ENCODE peak calls at places on chromosome 19, in seven cellular contexts. B, Y, S, W, I, U and H are unnamed samples.
A peak's percentile ranks its signal among the peaks of the same experiment; 100 is the strongest.

GRCh38 chr19:7670790-7671189 is 1.9 kb downstream of the RETN start:
- DNase-seq in B (no peak), Y (no peak), S (no peak), W (no peak), I (no peak), U (no peak), H (no peak)

GRCh38 chr19:3403489-3404323 is 37.3 kb downstream of the NFIC start:
- DNase-seq in B (peak; percentile 97), Y (peak; percentile 97), S (peak; percentile 98), W (peak; percentile 91), I (peak; percentile 65), U (peak; percentile 93), H (peak; percentile 84)

GRCh38 chr19:2883686-2884439 is 16.7 kb downstream of the ZNF556 start:
- DNase-seq in B (no peak), Y (no peak), S (peak; percentile 13), W (no peak), I (no peak), U (no peak), H (no peak)

GRCh38 chr19:51293571-51294210 is 17.8 kb upstream of the IGLON5 start:
- DNase-seq in B (no peak), Y (no peak), S (no peak), W (no peak), I (no peak), U (no peak), H (no peak)

GRCh38 chr19:32203161-32203560 is 142.2 kb upstream of the ZNF507 start:
- DNase-seq in B (no peak), Y (no peak), S (peak; percentile 33), W (no peak), I (no peak), U (no peak), H (peak; percentile 21)

GRCh38 chr19:48480151-48480475 is 10.9 kb downstream of the CYTH2 start:
- DNase-seq in B (peak; percentile 43), Y (no peak), S (peak; percentile 87), W (peak; percentile 49), I (peak; percentile 45), U (no peak), H (peak; percentile 89)

GRCh38 chr19:5487222-5487621 is 32.0 kb downstream of the ZNRF4 start:
- DNase-seq in B (no peak), Y (no peak), S (no peak), W (no peak), I (no peak), U (no peak), H (no peak)

GRCh38 chr19:50326101-50326664 is 3.0 kb downstream of the KCNC3 start:
- DNase-seq in B (no peak), Y (no peak), S (no peak), W (no peak), I (no peak), U (no peak), H (peak; percentile 69)

GRCh38 chr19:58278156-58279041 is at the start of gene ZNF8:
- DNase-seq in B (peak; percentile 99), Y (peak; percentile 98), S (peak; percentile 98), W (peak; percentile 96), I (peak; percentile 99), U (peak; percentile 89), H (peak; percentile 98)

GRCh38 chr19:29277107-29277506 is 64.2 kb upstream of the UQCRFS1 start:
- DNase-seq in B (no peak), Y (no peak), S (no peak), W (no peak), I (no peak), U (no peak), H (peak; percentile 80)

GRCh38 chr19:48338802-48339660 is 13.7 kb downstream of the EMP3 start:
- DNase-seq in B (no peak), Y (no peak), S (no peak), W (no peak), I (no peak), U (no peak), H (no peak)

GRCh38 chr19:51108066-51108804 is at the start of gene CTU1:
- DNase-seq in B (peak; percentile 100), Y (peak; percentile 99), S (peak; percentile 99), W (peak; percentile 98), I (peak; percentile 99), U (peak; percentile 97), H (peak; percentile 99)

GRCh38 chr19:15248106-15248505 is 15.9 kb upstream of the EPHX3 start:
- DNase-seq in B (peak; percentile 16), Y (peak; percentile 36), S (peak; percentile 91), W (no peak), I (no peak), U (no peak), H (no peak)

GRCh38 chr19:5093297-5093858 is 124.5 kb downstream of the KDM4B start:
- DNase-seq in B (no peak), Y (no peak), S (no peak), W (peak; percentile 36), I (no peak), U (no peak), H (no peak)

GRCh38 chr19:33811246-33811645 is 14.6 kb downstream of the KCTD15 start:
- DNase-seq in B (no peak), Y (no peak), S (peak; percentile 59), W (no peak), I (no peak), U (no peak), H (peak; percentile 69)

GRCh38 chr19:5255602-5256231 is 84.9 kb downstream of the PTPRS start:
- DNase-seq in B (no peak), Y (no peak), S (no peak), W (no peak), I (no peak), U (no peak), H (no peak)

GRCh38 chr19:8120636-8121480 is 28.5 kb downstream of the FBN3 start:
- DNase-seq in B (no peak), Y (no peak), S (no peak), W (no peak), I (no peak), U (no peak), H (no peak)

GRCh38 chr19:33271246-33272021 is 30.9 kb downstream of the CEBPA start:
- DNase-seq in B (no peak), Y (no peak), S (no peak), W (no peak), I (no peak), U (no peak), H (no peak)

GRCh38 chr19:16627194-16627927 is 643 bp downstream of the MED26 start:
- DNase-seq in B (no peak), Y (no peak), S (peak; percentile 70), W (no peak), I (peak; percentile 26), U (no peak), H (no peak)
- TF ChIP-seq CTCF in B (no peak), Y (peak; percentile 6), S (no peak), W (no peak), I (no peak), U (no peak), H (no peak)

DNA sequence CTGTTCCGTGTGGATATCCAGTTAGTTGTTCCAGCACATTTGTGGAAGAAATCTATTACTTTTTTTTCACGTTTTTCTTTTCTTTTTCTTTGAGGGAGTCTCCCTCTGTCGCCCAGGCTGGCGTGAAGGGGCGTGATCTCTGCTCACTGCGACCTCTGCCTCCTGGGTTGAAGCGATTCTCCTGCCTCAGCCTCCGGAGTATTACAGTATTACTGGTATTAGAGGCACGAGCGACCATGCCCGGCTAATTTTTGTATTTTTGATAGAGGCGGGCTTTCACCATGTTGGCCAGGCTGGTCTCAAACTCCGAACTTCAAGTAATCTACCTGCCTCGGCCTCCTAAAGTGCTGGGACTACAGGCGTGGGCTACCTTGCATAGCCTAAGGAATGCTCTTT is 43.6 kb downstream of the ZNF611 start:
- DNase-seq in B (no peak), Y (no peak), S (no peak), W (no peak), I (no peak), U (no peak), H (no peak)
- H3K4me3 ChIP-seq in B (peak overlapping the region; percentile 66), Y (no peak overlapping the region), S (peak overlapping the region; percentile 56), W (peak overlapping the region; percentile 54), I (peak overlapping the region; percentile 40), U (peak overlapping the region; percentile 71), H (peak overlapping the region; percentile 67)

DNA sequence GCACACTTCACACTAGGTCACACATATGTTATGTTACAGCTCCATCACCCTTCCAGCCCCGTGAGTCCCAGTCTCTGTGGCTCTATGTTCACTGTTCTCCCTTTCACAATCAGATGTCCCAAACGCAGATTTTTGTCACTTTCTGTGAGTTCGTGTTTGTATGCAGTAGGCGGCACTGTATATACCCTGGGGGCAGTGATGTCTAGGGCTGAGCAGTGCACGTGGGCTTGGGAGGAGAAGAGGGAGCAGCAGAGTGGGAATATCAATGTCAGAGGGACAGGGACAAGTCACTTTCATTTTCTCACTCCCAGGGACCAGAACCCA is 22.0 kb downstream of the PSG1 start:
- DNase-seq in B (no peak), Y (no peak), S (no peak), W (no peak), I (no peak), U (no peak), H (no peak)
- TF ChIP-seq CTCF in B (no peak), Y (no peak), S (no peak), W (no peak), I (no peak), U (no peak), H (no peak)

GRCh38 chr19:1676351-1677266 is 24.2 kb upstream of the TCF3 start:
- DNase-seq in B (no peak), Y (no peak), S (no peak), W (no peak), I (no peak), U (no peak), H (no peak)
- H3K4me3 ChIP-seq in B (no peak overlapping the region), Y (no peak overlapping the region), S (no peak overlapping the region), W (no peak overlapping the region), I (no peak overlapping the region), U (no peak overlapping the region), H (no peak overlapping the region)

GRCh38 chr19:56080669-56081401 is 40.3 kb downstream of the ZNF787 start:
- DNase-seq in B (peak; percentile 70), Y (peak; percentile 78), S (peak; percentile 80), W (peak; percentile 86), I (peak; percentile 82), U (no peak), H (peak; percentile 92)
- TF ChIP-seq CTCF in B (peak; percentile 65), Y (peak; percentile 69), S (peak; percentile 47), W (no peak), I (peak; percentile 42), U (peak; percentile 30), H (peak; percentile 62)

GRCh38 chr19:18119243-18120105 is 21.9 kb downstream of the MAST3 start:
- DNase-seq in B (no peak), Y (no peak), S (no peak), W (no peak), I (no peak), U (no peak), H (peak; percentile 88)

GRCh38 chr19:18117692-18118378 is 20.3 kb downstream of the MAST3 start:
- DNase-seq in B (peak; percentile 74), Y (peak; percentile 73), S (peak; percentile 92), W (peak; percentile 95), I (peak; percentile 94), U (no peak), H (peak; percentile 99)

GRCh38 chr19:18118420-18119242 is 21.1 kb downstream of the MAST3 start:
- DNase-seq in B (no peak), Y (peak; percentile 18), S (no peak), W (no peak), I (no peak), U (no peak), H (no peak)

GRCh38 chr19:18120127-18120526 is 22.5 kb downstream of the MAST3 start:
- DNase-seq in B (no peak), Y (no peak), S (no peak), W (no peak), I (no peak), U (no peak), H (no peak)

GRCh38 chr19:18117364-18117691 is 19.8 kb downstream of the MAST3 start:
- DNase-seq in B (no peak), Y (no peak), S (no peak), W (no peak), I (no peak), U (no peak), H (no peak)
- H3K4me3 ChIP-seq in B (peak overlapping the region; percentile 34), Y (peak overlapping the region; percentile 15), S (peak overlapping the region; percentile 68), W (peak overlapping the region; percentile 73), I (peak overlapping the region; percentile 73), U (peak overlapping the region; percentile 92), H (peak overlapping the region; percentile 74)

GRCh38 chr19:38207543-38207942 is 16.5 kb downstream of the DPF1 start:
- DNase-seq in B (no peak), Y (no peak), S (no peak), W (no peak), I (no peak), U (no peak), H (no peak)
- TF ChIP-seq CTCF in B (no peak), Y (no peak), S (no peak), W (no peak), I (no peak), U (no peak), H (no peak)